ENCODE peak calls at places on chromosomes 13 and 19, in nine cellular contexts. One of them, this sample, is unnamed.
A peak's percentile ranks its signal among the peaks of the same experiment; 100 is the strongest.

GRCh38 chr13:20064128-20064527 is 96.7 kb downstream of the GJA3 start:
- DNase-seq in EL: peak; percentile 2
- DNase-seq in naive thymus-derived CD8-positive, alpha-beta T cell: no peak
- DNase-seq in GM04503: no peak
- DNase-seq in sigmoid colon: no peak
- DNase-seq in fibroblast of lung: peak; percentile 65
- DNase-seq in AG09319: no peak
- DNase-seq in activated T-helper 1 cell treated with anti-CD3 and anti-CD28 coated beads, Interleukin-2, amount 50 U/mL, for 16 hours: no peak
- DNase-seq in brain microvascular endothelial cell: peak; percentile 64
- DNase-seq in this sample: no peak

GRCh38 chr13:32323912-32324311 is 8.6 kb downstream of the BRCA2 start:
- DNase-seq in EL: peak; percentile 70
- DNase-seq in naive thymus-derived CD8-positive, alpha-beta T cell: no peak
- DNase-seq in GM04503: no peak
- DNase-seq in sigmoid colon: no peak
- DNase-seq in fibroblast of lung: peak; percentile 81
- DNase-seq in AG09319: peak; percentile 23
- DNase-seq in activated T-helper 1 cell treated with anti-CD3 and anti-CD28 coated beads, Interleukin-2, amount 50 U/mL, for 16 hours: no peak
- DNase-seq in brain microvascular endothelial cell: peak; percentile 45
- DNase-seq in this sample: peak; percentile 67

GRCh38 chr19:3151563-3152430 is 16.0 kb downstream of the GNA15 start:
- DNase-seq in EL: peak; percentile 37
- DNase-seq in naive thymus-derived CD8-positive, alpha-beta T cell: no peak
- DNase-seq in GM04503: no peak
- DNase-seq in sigmoid colon: no peak
- DNase-seq in fibroblast of lung: no peak
- DNase-seq in AG09319: no peak
- DNase-seq in activated T-helper 1 cell treated with anti-CD3 and anti-CD28 coated beads, Interleukin-2, amount 50 U/mL, for 16 hours: no peak
- DNase-seq in brain microvascular endothelial cell: no peak
- DNase-seq in this sample: no peak

GRCh38 chr19:35080613-35081170 is 34.9 kb upstream of the FXYD3 start:
- DNase-seq in EL: no peak
- DNase-seq in naive thymus-derived CD8-positive, alpha-beta T cell: no peak
- DNase-seq in GM04503: no peak
- DNase-seq in sigmoid colon: no peak
- DNase-seq in fibroblast of lung: no peak
- DNase-seq in AG09319: no peak
- DNase-seq in activated T-helper 1 cell treated with anti-CD3 and anti-CD28 coated beads, Interleukin-2, amount 50 U/mL, for 16 hours: no peak
- DNase-seq in brain microvascular endothelial cell: no peak
- DNase-seq in this sample: no peak

GRCh38 chr13:33637978-33638743 is 179.8 kb upstream of the RFC3 start:
- DNase-seq in EL: peak; percentile 76
- DNase-seq in naive thymus-derived CD8-positive, alpha-beta T cell: no peak
- DNase-seq in GM04503: peak; percentile 36
- DNase-seq in sigmoid colon: no peak
- DNase-seq in fibroblast of lung: peak; percentile 66
- DNase-seq in AG09319: no peak
- DNase-seq in activated T-helper 1 cell treated with anti-CD3 and anti-CD28 coated beads, Interleukin-2, amount 50 U/mL, for 16 hours: no peak
- DNase-seq in brain microvascular endothelial cell: peak; percentile 66
- DNase-seq in this sample: peak; percentile 47

GRCh38 chr19:40578442-40578908 is 1.8 kb downstream of the SHKBP1 start:
- DNase-seq in EL: peak; percentile 49
- DNase-seq in naive thymus-derived CD8-positive, alpha-beta T cell: no peak
- DNase-seq in GM04503: no peak
- DNase-seq in sigmoid colon: no peak
- DNase-seq in fibroblast of lung: peak; percentile 46
- DNase-seq in AG09319: no peak
- DNase-seq in activated T-helper 1 cell treated with anti-CD3 and anti-CD28 coated beads, Interleukin-2, amount 50 U/mL, for 16 hours: no peak
- DNase-seq in brain microvascular endothelial cell: no peak
- DNase-seq in this sample: no peak

GRCh38 chr13:33697936-33698335 is 120.0 kb upstream of the RFC3 start:
- DNase-seq in EL: peak; percentile 14
- DNase-seq in naive thymus-derived CD8-positive, alpha-beta T cell: no peak
- DNase-seq in GM04503: no peak
- DNase-seq in sigmoid colon: no peak
- DNase-seq in fibroblast of lung: no peak
- DNase-seq in AG09319: no peak
- DNase-seq in activated T-helper 1 cell treated with anti-CD3 and anti-CD28 coated beads, Interleukin-2, amount 50 U/mL, for 16 hours: no peak
- DNase-seq in brain microvascular endothelial cell: no peak
- DNase-seq in this sample: no peak

GRCh38 chr13:73215807-73216206 is 157.0 kb downstream of the KLF5 start:
- DNase-seq in EL: peak; percentile 79
- DNase-seq in naive thymus-derived CD8-positive, alpha-beta T cell: no peak
- DNase-seq in GM04503: peak; percentile 82
- DNase-seq in sigmoid colon: no peak
- DNase-seq in fibroblast of lung: peak; percentile 91
- DNase-seq in AG09319: no peak
- DNase-seq in activated T-helper 1 cell treated with anti-CD3 and anti-CD28 coated beads, Interleukin-2, amount 50 U/mL, for 16 hours: no peak
- DNase-seq in brain microvascular endothelial cell: peak; percentile 18
- DNase-seq in this sample: peak; percentile 80

GRCh38 chr19:54023191-54023590 is 31.8 kb downstream of the CACNG6 start:
- DNase-seq in EL: no peak
- DNase-seq in naive thymus-derived CD8-positive, alpha-beta T cell: no peak
- DNase-seq in GM04503: no peak
- DNase-seq in sigmoid colon: no peak
- DNase-seq in fibroblast of lung: no peak
- DNase-seq in AG09319: no peak
- DNase-seq in activated T-helper 1 cell treated with anti-CD3 and anti-CD28 coated beads, Interleukin-2, amount 50 U/mL, for 16 hours: no peak
- DNase-seq in brain microvascular endothelial cell: no peak
- DNase-seq in this sample: no peak

GRCh38 chr19:1453525-1454371 is 3.8 kb downstream of the APC2 start:
- DNase-seq in EL: peak; percentile 60
- DNase-seq in naive thymus-derived CD8-positive, alpha-beta T cell: no peak
- DNase-seq in GM04503: no peak
- DNase-seq in sigmoid colon: no peak
- DNase-seq in fibroblast of lung: peak; percentile 24
- DNase-seq in AG09319: no peak
- DNase-seq in activated T-helper 1 cell treated with anti-CD3 and anti-CD28 coated beads, Interleukin-2, amount 50 U/mL, for 16 hours: no peak
- DNase-seq in brain microvascular endothelial cell: no peak
- DNase-seq in this sample: no peak

GRCh38 chr19:1513492-1514294 is 874 bp upstream of the ADAMTSL5 start:
- DNase-seq in EL: peak; percentile 64
- DNase-seq in naive thymus-derived CD8-positive, alpha-beta T cell: peak; percentile 43
- DNase-seq in GM04503: no peak
- DNase-seq in sigmoid colon: no peak
- DNase-seq in fibroblast of lung: peak; percentile 29
- DNase-seq in AG09319: peak; percentile 30
- DNase-seq in activated T-helper 1 cell treated with anti-CD3 and anti-CD28 coated beads, Interleukin-2, amount 50 U/mL, for 16 hours: peak; percentile 61
- DNase-seq in brain microvascular endothelial cell: no peak
- DNase-seq in this sample: peak; percentile 27

GRCh38 chr13:108950333-108951010 is 321.1 kb downstream of the MYO16 start:
- DNase-seq in EL: no peak
- DNase-seq in naive thymus-derived CD8-positive, alpha-beta T cell: no peak
- DNase-seq in GM04503: no peak
- DNase-seq in sigmoid colon: no peak
- DNase-seq in fibroblast of lung: peak; percentile 38
- DNase-seq in AG09319: no peak
- DNase-seq in activated T-helper 1 cell treated with anti-CD3 and anti-CD28 coated beads, Interleukin-2, amount 50 U/mL, for 16 hours: no peak
- DNase-seq in brain microvascular endothelial cell: peak; percentile 78
- DNase-seq in this sample: no peak

GRCh38 chr19:9075064-9075964 is 11.5 kb upstream of the OR1M1 start:
- DNase-seq in EL: peak; percentile 96
- DNase-seq in naive thymus-derived CD8-positive, alpha-beta T cell: no peak
- DNase-seq in GM04503: peak; percentile 34
- DNase-seq in sigmoid colon: peak; percentile 90
- DNase-seq in fibroblast of lung: peak; percentile 99
- DNase-seq in AG09319: peak; percentile 0
- DNase-seq in activated T-helper 1 cell treated with anti-CD3 and anti-CD28 coated beads, Interleukin-2, amount 50 U/mL, for 16 hours: no peak
- DNase-seq in brain microvascular endothelial cell: peak; percentile 97
- DNase-seq in this sample: peak; percentile 23

GRCh38 chr13:98484289-98485219 is 92.4 kb downstream of the STK24 start:
- DNase-seq in EL: peak; percentile 97
- DNase-seq in naive thymus-derived CD8-positive, alpha-beta T cell: no peak
- DNase-seq in GM04503: peak; percentile 80
- DNase-seq in sigmoid colon: peak; percentile 91
- DNase-seq in fibroblast of lung: peak; percentile 96
- DNase-seq in AG09319: peak; percentile 82
- DNase-seq in activated T-helper 1 cell treated with anti-CD3 and anti-CD28 coated beads, Interleukin-2, amount 50 U/mL, for 16 hours: peak; percentile 54
- DNase-seq in brain microvascular endothelial cell: peak; percentile 98
- DNase-seq in this sample: peak; percentile 91

GRCh38 chr13:84844473-84844872 is 954.7 kb downstream of the SLITRK6 start:
- DNase-seq in EL: peak; percentile 38
- DNase-seq in naive thymus-derived CD8-positive, alpha-beta T cell: no peak
- DNase-seq in GM04503: no peak
- DNase-seq in sigmoid colon: no peak
- DNase-seq in fibroblast of lung: peak; percentile 3
- DNase-seq in AG09319: no peak
- DNase-seq in activated T-helper 1 cell treated with anti-CD3 and anti-CD28 coated beads, Interleukin-2, amount 50 U/mL, for 16 hours: no peak
- DNase-seq in brain microvascular endothelial cell: no peak
- DNase-seq in this sample: no peak

GRCh38 chr13:33144358-33144784 is 128.1 kb downstream of the KL start:
- DNase-seq in EL: no peak
- DNase-seq in naive thymus-derived CD8-positive, alpha-beta T cell: no peak
- DNase-seq in GM04503: no peak
- DNase-seq in sigmoid colon: no peak
- DNase-seq in fibroblast of lung: no peak
- DNase-seq in AG09319: no peak
- DNase-seq in activated T-helper 1 cell treated with anti-CD3 and anti-CD28 coated beads, Interleukin-2, amount 50 U/mL, for 16 hours: no peak
- DNase-seq in brain microvascular endothelial cell: no peak
- DNase-seq in this sample: no peak

This sample was measured in fibroblast of gingiva.